ENCODE peak calls at places on chromosomes 6 and 20, in five cellular contexts. O is neural progenitor cell, F is AG10803, D is cardiac fibroblast, N is HCEC 1CT. I is an unnamed sample.

GRCh38 chr6:35082046-35082732 is 59.0 kb downstream of the TCP11 start:
- DNase-seq in N (no peak), O (no peak), F (no peak), D (no peak), I (no peak)

GRCh38 chr6:6436946-6437345 is 116.5 kb upstream of the F13A1 start:
- DNase-seq in N (no peak), O (no peak), D (no peak), F (no peak), I (no peak)

GRCh38 chr6:108592371-108593337 is 31.9 kb downstream of the FOXO3 start:
- DNase-seq in D (peak), O (peak), N (peak), F (peak), I (peak)

GRCh38 chr6:20943922-20944321 is 409.7 kb downstream of the CDKAL1 start:
- DNase-seq in N (no peak), D (no peak), F (no peak), O (no peak), I (no peak)

GRCh38 chr20:62790075-62790474 is 6.2 kb upstream of the MRGBP start:
- DNase-seq in D (no peak), O (no peak), F (no peak), N (no peak), I (no peak)

GRCh38 chr6:62283828-62284411 is 2.1 kb downstream of the KHDRBS2 start:
- DNase-seq in O (peak), D (peak), F (peak), N (no peak), I (peak)

GRCh38 chr6:19999319-20000191 is 162.4 kb downstream of the ID4 start:
- DNase-seq in F (no peak), D (peak), N (peak), O (no peak), I (peak)

GRCh38 chr6:151482290-151482689 is 11.5 kb upstream of the CCDC170 start:
- DNase-seq in O (no peak), F (peak), N (peak), D (peak), I (no peak)

GRCh38 chr6:45163952-45164766 is 164.0 kb upstream of the RUNX2 start:
- DNase-seq in N (no peak), D (peak), F (no peak), O (no peak), I (peak)

GRCh38 chr6:12283904-12284303 is 6.3 kb upstream of the EDN1 start:
- DNase-seq in O (no peak), D (no peak), F (no peak), N (no peak), I (no peak)

GRCh38 chr6:111711476-111711875 is 105.8 kb upstream of the TRAF3IP2 start:
- DNase-seq in F (peak), D (no peak), O (peak), N (no peak), I (no peak)

GRCh38 chr6:56766806-56767178 is 124.1 kb upstream of the DST start:
- DNase-seq in F (peak), O (no peak), N (peak), D (peak), I (no peak)

GRCh38 chr20:20759132-20759531 is 46.7 kb upstream of the RALGAPA2 start:
- DNase-seq in D (no peak), N (no peak), F (no peak), O (no peak), I (no peak)

GRCh38 chr6:110534731-110535164 is 58.3 kb upstream of the SLC22A16 start:
- DNase-seq in O (no peak), N (peak), F (peak), D (peak), I (no peak)

GRCh38 chr6:20906938-20907337 is 372.7 kb downstream of the CDKAL1 start:
- DNase-seq in N (peak), F (peak), O (no peak), D (peak), I (no peak)

GRCh38 chr6:158539363-158539762 is 20.5 kb upstream of the TMEM181 start:
- DNase-seq in N (no peak), F (no peak), O (no peak), D (no peak), I (no peak)